ENCODE peak calls at places on chromosomes 2 and 18, in eight cellular contexts. J is GM12878, T is thoracic aorta, H is pancreas, C is gastrocnemius medialis, G is cardiac muscle cell, V is heart left ventricle, U is BJ. S is an unnamed sample. For H3K27me3, the result is how much of the 10 kb centered on the place peaks cover.

GRCh38 chr2:69581774-69582581 is 61.6 kb downstream of the AAK1 start:
- DNase-seq in V (no peak), H (no peak), T (no peak), U (no peak), C (no peak), J (peak), G (peak), S (no peak)

GRCh38 chr2:220959391-220959802 is 612.7 kb downstream of the EPHA4 start:
- DNase-seq in T (no peak), H (no peak), G (no peak), U (no peak), V (peak), J (no peak), C (peak), S (no peak)

GRCh38 chr2:203718087-203718486 is 11.6 kb downstream of the CD28 start:
- DNase-seq in C (no peak), V (no peak), J (peak), U (no peak), G (peak), H (no peak), T (no peak), S (no peak)

GRCh38 chr18:47343291-47343690 is 91.8 kb upstream of the SKOR2 start:
- DNase-seq in U (peak), J (no peak), G (no peak), V (no peak), C (no peak), T (no peak), H (no peak), S (no peak)

GRCh38 chr2:105431367-105432088 is 32.7 kb upstream of the FHL2 start:
- DNase-seq in J (no peak), T (no peak), G (peak), U (no peak), V (peak), C (peak), H (no peak), S (no peak)

GRCh38 chr2:173226899-173227692 is 127.6 kb upstream of the CDCA7 start:
- DNase-seq in J (no peak), G (no peak), C (no peak), T (no peak), U (no peak), H (no peak), V (no peak), S (peak)

GRCh38 chr2:101692766-101693165 is 4.7 kb upstream of the MAP4K4 start:
- DNase-seq in G (peak), C (no peak), J (no peak), H (no peak), V (no peak), T (no peak), U (no peak), S (no peak)

GRCh38 chr2:159891917-159892691 is 94.1 kb upstream of the CD302 start:
- DNase-seq in T (no peak), H (no peak), C (no peak), J (no peak), V (no peak), U (peak), G (peak), S (no peak)

GRCh38 chr2:137975280-137976271 is 11.3 kb downstream of the HNMT start:
- DNase-seq in H (no peak), U (no peak), G (no peak), J (no peak), V (no peak), T (no peak), C (no peak), S (no peak)

GRCh38 chr2:238123218-238123971 is 15.1 kb upstream of the KLHL30 start:
- DNase-seq in U (no peak), C (no peak), T (no peak), V (no peak), J (no peak), G (no peak), H (peak), S (no peak)

GRCh38 chr18:11339121-11339520 is 189.8 kb upstream of the PIEZO2 start:
- DNase-seq in T (no peak), U (no peak), H (no peak), J (no peak), G (peak), C (no peak), V (no peak), S (no peak)

GRCh38 chr2:141911485-141912066 is 219.2 kb downstream of the LRP1B start:
- DNase-seq in C (no peak), U (no peak), T (no peak), V (no peak), J (no peak), H (no peak), G (peak), S (peak)

GRCh38 chr2:38115216-38116012 is 39.5 kb upstream of the CYP1B1 start:
- DNase-seq in U (no peak), T (peak), V (peak), J (peak), G (peak), C (peak), H (peak), S (peak)

GRCh38 chr2:96815326-96816126 is 542 bp upstream of the CNNM3 start:
- DNase-seq in T (no peak), V (no peak), H (no peak), C (peak), U (no peak), J (no peak), G (peak), S (peak)

GRCh38 chr2:237207641-237208040 is 122.0 kb downstream of the COPS8 start:
- DNase-seq in T (peak), C (peak), V (peak), H (no peak), J (no peak), G (peak), U (peak), S (no peak)

GRCh38 chr18:78677483-78678317 is 301.9 kb upstream of the SALL3 start:
- DNase-seq in T (no peak), H (no peak), U (no peak), V (no peak), C (no peak), G (no peak), J (no peak), S (no peak)

GRCh38 chr2:28287261-28287915 is 105.3 kb upstream of the FOSL2 start:
- DNase-seq in V (no peak), G (no peak), C (no peak), J (no peak), U (peak), H (no peak), T (no peak), S (no peak)

GRCh38 chr18:158128-159036 is at the start of gene USP14:
- DNase-seq in H (peak), C (peak), J (peak), V (peak), T (peak), U (peak), G (peak), S (peak)
- TF ChIP-seq CTCF in H (no peak), C (no peak), J (no peak), V (no peak), T (no peak), U (no peak), G (no peak), S (peak)

GRCh38 chr2:63049291-63050185 is 1.1 kb upstream of the OTX1 start:
- DNase-seq in H (no peak), J (no peak), T (no peak), C (no peak), U (no peak), G (no peak), V (no peak), S (peak)

GRCh38 chr2:63050186-63050915 is at the start of gene OTX1:
- DNase-seq in C (no peak), U (no peak), T (no peak), G (no peak), J (peak), V (peak), H (peak), S (peak)

GRCh38 chr2:63047534-63048281 is 2.9 kb upstream of the OTX1 start:
- DNase-seq in H (peak), C (no peak), V (peak), U (no peak), T (no peak), G (no peak), J (no peak), S (peak)

GRCh38 chr2:63047193-63047533 is 3.5 kb upstream of the OTX1 start:
- DNase-seq in C (no peak), U (no peak), G (no peak), V (no peak), T (no peak), H (no peak), J (no peak), S (no peak)

DNA sequence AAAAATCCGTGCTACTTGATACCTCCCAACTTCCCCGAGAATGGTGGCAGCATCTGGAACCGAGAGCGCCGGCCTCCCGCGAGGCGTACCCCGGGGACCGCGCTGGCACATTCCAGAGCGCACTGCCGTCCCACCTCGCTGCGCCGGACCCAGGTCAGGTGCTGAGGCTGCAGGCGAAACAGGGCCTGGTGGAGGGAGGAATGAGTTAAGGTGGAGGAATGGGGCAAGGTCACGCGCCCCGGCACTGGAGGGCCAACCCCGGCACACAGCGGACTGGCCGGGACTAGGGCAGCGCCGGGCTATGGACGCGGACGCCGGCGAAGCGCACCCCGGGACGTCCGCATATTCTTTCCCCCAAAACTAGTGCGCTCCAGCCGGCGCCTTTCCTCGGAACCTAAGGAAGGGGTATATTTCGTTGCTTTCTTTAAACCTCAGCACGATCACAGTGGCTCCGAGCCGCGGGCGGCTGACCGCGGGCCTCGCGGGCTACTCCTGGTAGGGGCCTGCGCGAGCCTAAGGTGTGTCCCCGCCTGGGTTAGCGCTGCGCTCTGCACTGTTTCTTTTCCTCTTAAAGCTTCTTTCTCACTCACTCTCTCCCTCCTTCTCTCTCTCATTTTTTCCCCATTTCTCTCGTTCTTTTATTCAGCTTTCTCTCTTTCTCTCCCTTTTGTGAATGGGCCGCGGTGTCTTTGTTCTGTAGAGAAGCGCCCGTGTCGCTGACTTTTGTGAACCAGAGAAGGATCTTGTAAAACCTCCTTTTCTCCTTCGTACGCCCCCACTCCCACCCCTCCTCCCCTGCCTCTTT is 2.1 kb upstream of the OTX1 start:
- DNase-seq in U (no peak), T (no peak), V (no peak), H (no peak), J (no peak), G (no peak), C (no peak), S (peak)
- H3K27me3 ChIP-seq in U (under half), T (under half), V (half or more), H (under half), J (under half), G (half or more), C (half or more), S (under half)

GRCh38 chr2:192148620-192149321 is 46.0 kb downstream of the TMEFF2 start:
- DNase-seq in T (no peak), G (peak), U (peak), J (no peak), V (no peak), C (no peak), H (no peak), S (no peak)
- TF ChIP-seq CTCF in T (peak), G (peak), U (peak), J (no peak), V (no peak), C (no peak), H (no peak), S (no peak)

GRCh38 chr2:216692636-216693413 is 2.5 kb downstream of the IGFBP5 start:
- DNase-seq in C (peak), V (peak), J (no peak), T (peak), G (peak), U (no peak), H (no peak), S (peak)

GRCh38 chr2:216695401-216695821 is at the start of gene IGFBP5:
- DNase-seq in V (peak), J (no peak), G (peak), T (peak), H (no peak), U (no peak), C (peak), S (peak)

GRCh38 chr2:216693414-216694100 is 1.8 kb downstream of the IGFBP5 start:
- DNase-seq in V (no peak), U (no peak), T (no peak), G (no peak), J (no peak), H (no peak), C (no peak), S (peak)

GRCh38 chr2:216694826-216695217 is 527 bp downstream of the IGFBP5 start:
- DNase-seq in H (no peak), J (no peak), V (no peak), C (no peak), U (no peak), G (no peak), T (no peak), S (peak)

DNA sequence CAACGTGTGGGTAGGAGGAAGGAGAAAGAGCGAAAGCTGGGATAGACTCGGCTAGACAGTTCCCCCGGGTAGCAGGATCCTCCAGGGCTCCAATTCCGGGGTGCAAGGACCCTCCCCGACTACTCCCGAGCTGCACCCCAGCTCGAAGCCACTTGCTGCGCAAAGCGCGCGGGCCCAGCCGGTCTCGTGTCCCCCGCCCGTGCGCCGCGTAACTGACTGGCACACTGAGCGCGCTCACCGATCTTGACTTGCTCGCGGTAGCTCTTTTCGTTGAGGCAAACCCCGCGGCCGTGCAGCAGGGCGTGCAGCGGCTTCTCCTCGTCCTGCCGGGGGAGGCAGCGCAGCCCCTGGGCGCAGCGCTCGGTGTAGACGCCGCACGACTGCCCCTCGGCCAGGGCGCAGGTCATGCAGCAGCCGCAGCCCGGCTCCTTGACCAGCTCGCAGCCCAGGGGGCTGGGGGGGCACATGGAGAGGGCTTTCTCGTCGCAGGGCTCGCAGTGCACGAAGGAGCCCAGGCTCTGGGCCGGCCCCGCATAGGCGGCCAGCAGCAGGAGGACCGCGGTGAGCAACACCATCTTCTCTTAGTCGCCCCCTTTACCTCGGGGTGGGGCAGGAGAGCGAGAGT is 1.0 kb downstream of the IGFBP5 start:
- DNase-seq in U (no peak), C (peak), H (no peak), T (no peak), J (no peak), G (peak), V (peak), S (peak)
- H3K27me3 ChIP-seq in U (under half), C (under half), H (under half), T (under half), J (under half), G (under half), V (under half), S (under half)

DNA sequence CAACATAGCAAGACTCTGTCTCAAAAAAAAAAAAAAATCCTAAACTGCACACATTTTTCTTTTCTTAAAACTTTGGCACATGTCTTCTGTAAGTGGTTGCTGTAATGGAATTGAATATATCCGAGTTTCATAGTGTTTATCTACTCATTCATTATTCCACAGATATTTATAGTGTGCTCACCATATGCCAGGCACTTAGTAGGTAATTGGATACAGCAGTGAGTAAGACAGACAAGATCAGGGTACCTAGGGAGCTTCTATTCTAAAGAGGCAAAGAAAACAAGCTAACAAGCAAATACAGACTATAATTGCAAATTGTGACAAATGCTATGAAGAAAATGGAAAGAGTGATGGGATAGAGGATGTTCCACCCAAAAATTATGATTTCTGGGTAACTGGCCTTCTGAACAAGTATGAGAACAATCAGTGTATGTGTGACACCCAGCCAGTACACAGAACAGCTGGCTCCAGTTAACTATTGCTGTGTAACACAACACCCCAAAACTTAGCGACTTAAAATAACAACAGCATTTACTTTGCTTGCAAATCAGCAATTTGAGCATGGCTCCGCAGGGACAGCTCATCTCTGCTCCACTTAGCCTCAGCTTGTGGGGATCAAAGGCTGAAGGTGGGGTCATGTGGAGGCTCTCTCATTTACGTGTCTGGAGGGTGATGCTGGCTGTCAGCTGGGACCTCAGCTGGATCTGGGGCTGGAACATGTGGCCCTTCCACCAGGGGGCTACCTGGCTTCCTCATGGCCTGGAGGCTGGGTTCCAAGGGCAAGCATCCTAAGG is 224.9 kb downstream of the INSIG2 start:
- DNase-seq in H (peak), C (peak), U (no peak), T (no peak), V (no peak), G (no peak), J (no peak), S (peak)
- TF ChIP-seq CTCF in H (no peak), C (no peak), U (no peak), T (no peak), V (no peak), G (no peak), J (no peak), S (peak)

DNA sequence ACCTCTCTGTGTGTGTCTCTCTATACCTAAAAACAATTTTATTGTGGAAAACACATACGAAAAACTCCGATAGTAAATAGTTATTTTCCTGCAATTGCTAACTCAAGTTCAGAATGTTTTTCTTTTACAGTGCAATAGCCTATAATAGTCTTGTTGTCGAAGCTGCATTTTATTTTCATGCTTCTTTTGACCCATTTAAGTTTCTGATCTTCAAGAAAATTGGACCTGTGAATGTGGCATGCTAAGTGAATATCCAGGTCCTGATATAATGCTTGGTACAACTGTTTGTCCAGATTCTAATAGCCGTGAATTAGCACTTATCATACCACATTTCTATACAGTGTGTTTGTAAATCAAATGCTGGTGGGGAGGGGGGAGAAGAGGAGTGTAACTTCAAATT is 3.1 kb upstream of the ONECUT2 start:
- DNase-seq in C (no peak), V (no peak), T (no peak), G (no peak), J (no peak), U (no peak), H (no peak), S (no peak)
- H3K27me3 ChIP-seq in C (half or more), V (half or more), T (half or more), G (half or more), J (under half), U (half or more), H (half or more), S (half or more)

GRCh38 chr18:57122906-57123510 is 23.9 kb upstream of the BOD1L2 start:
- DNase-seq in U (no peak), H (no peak), T (no peak), V (no peak), J (no peak), G (no peak), C (no peak), S (no peak)

GRCh38 chr18:57116598-57117132 is 30.2 kb upstream of the BOD1L2 start:
- DNase-seq in U (no peak), T (no peak), G (no peak), V (no peak), J (no peak), H (no peak), C (no peak), S (no peak)

GRCh38 chr18:57125627-57126026 is 21.3 kb upstream of the BOD1L2 start:
- DNase-seq in H (no peak), U (no peak), T (no peak), V (no peak), C (no peak), J (no peak), G (no peak), S (no peak)

DNA sequence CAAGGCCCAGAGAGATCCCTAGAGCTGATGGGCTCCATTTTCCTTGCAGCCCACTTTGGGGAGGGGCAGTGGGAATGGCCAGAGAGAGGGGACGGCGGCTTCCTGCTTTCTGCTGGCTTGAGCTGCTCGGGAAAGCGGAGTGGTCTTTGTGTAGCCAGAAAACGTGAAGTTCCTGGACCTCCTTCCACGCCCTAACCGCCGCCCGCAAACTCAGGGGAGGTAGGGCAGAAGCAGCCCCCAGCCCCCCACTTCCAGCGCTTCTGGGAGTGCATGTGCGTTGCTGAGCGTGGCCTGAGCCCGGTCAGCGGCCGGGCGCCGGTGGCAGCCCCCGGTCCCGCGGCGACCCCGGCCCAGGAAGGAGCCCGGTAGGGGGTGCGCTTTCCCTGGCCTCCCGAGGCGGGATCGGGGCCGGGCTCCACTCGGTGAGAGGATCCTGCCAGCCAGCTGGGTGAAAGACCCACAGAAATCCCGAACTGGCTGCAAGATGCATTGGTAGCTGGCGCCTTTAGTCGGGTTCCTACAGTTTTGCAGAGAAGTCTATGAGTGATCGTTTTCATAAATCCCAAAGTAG is 25.3 kb upstream of the BOD1L2 start:
- DNase-seq in T (no peak), V (no peak), H (no peak), U (no peak), C (no peak), G (no peak), J (no peak), S (peak)
- TF ChIP-seq CTCF in T (no peak), V (no peak), H (no peak), U (no peak), C (no peak), G (no peak), J (no peak), S (peak)

DNA sequence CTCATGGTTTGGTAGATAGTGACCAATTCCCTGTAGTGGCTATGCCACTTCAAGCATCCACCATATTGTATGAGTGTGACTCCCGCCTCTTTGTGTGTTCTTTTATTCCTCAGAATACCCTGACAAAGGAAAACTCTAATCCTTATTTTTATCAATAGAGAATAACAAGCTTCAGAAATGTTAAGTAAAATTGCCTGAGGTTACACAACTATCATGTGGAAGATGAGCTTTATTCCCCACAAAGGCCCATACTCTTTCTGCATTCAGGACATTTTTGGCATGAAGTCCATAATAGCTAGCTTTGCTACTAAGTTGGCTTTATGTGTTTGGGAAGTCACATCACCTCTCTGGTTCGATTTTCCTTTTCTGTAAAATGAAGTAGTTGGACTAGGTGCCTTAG is 276.8 kb downstream of the PIK3C3 start:
- DNase-seq in T (no peak), C (no peak), V (no peak), G (no peak), J (no peak), U (no peak), H (no peak), S (no peak)
- H3K27me3 ChIP-seq in T (under half), C (under half), V (under half), G (under half), J (under half), U (under half), H (under half), S (under half)